ENCODE peak calls at places on chromosomes 6 and 20, in four cellular contexts. S is lower lobe of right lung, P is ovary, G is left ventricle myocardium inferior. U is an unnamed sample. For H3K9me3, the result is how much of the 10 kb centered on the place peaks cover.

GRCh38 chr6:163485388-163485851 is 70.9 kb downstream of the QKI start:
- DNase-seq in S (no peak), P (no peak), G (no peak), U (no peak)

GRCh38 chr6:10030942-10031537 is 383.8 kb downstream of the TFAP2A start:
- DNase-seq in S (no peak), P (no peak), G (no peak), U (no peak)

GRCh38 chr6:33343953-33344611 is 26.5 kb upstream of the ZBTB22 start:
- DNase-seq in S (no peak), P (no peak), G (no peak), U (no peak)

GRCh38 chr6:17828149-17828548 is 121.4 kb upstream of the NUP153 start:
- DNase-seq in S (no peak), P (no peak), G (no peak), U (no peak)

GRCh38 chr6:9095671-9096260 is 660.4 kb upstream of the SLC35B3 start:
- DNase-seq in S (no peak), P (no peak), G (no peak), U (no peak)

GRCh38 chr20:40763646-40764295 is 74.7 kb upstream of the MAFB start:
- DNase-seq in S (no peak), P (no peak), G (no peak), U (no peak)

GRCh38 chr6:160431231-160431630 is 83.1 kb downstream of the SLC22A3 start:
- DNase-seq in S (no peak), P (peak), G (peak), U (peak)

GRCh38 chr6:2514965-2515543 is 235.7 kb downstream of the MYLK4 start:
- DNase-seq in S (no peak), P (no peak), G (no peak), U (no peak)

GRCh38 chr6:154938245-154938583 is 56.9 kb upstream of the TIAM2 start:
- DNase-seq in S (peak), P (no peak), G (no peak), U (no peak)

GRCh38 chr20:58864346-58864745 is 11.8 kb downstream of the GNAS start:
- DNase-seq in S (no peak), P (no peak), G (no peak), U (no peak)

GRCh38 chr6:33169286-33170175 is 22.7 kb downstream of the COL11A2 start:
- DNase-seq in S (no peak), P (no peak), G (no peak), U (no peak)

GRCh38 chr6:33197431-33198048 is 2.9 kb downstream of the RXRB start:
- DNase-seq in S (peak), P (peak), G (no peak), U (no peak)

GRCh38 chr20:61953037-61953788 is 112.5 kb downstream of the TAF4 start:
- DNase-seq in S (peak), P (peak), G (no peak), U (no peak)

GRCh38 chr6:99458319-99458718 is 33.2 kb upstream of the PNISR start:
- DNase-seq in S (no peak), P (no peak), G (no peak), U (no peak)

GRCh38 chr20:48544402-48545333 is 283.1 kb downstream of the PREX1 start:
- DNase-seq in S (no peak), P (no peak), G (no peak), U (no peak)

GRCh38 chr20:50372770-50373088 is 137.5 kb upstream of the PTPN1 start:
- DNase-seq in S (no peak), P (no peak), G (no peak), U (no peak)

GRCh38 chr6:89793586-89793985 is 26.0 kb downstream of the MDN1 start:
- DNase-seq in S (no peak), P (no peak), G (peak), U (peak)

GRCh38 chr20:33719277-33719988 is 677 bp downstream of the PXMP4 start:
- DNase-seq in S (no peak), P (no peak), G (no peak), U (no peak)

GRCh38 chr6:109257494-109257893 is 124.8 kb downstream of the CD164 start:
- DNase-seq in S (no peak), P (no peak), G (no peak), U (no peak)

GRCh38 chr6:132190097-132190814 is 211.0 kb downstream of the MOXD1 start:
- DNase-seq in S (no peak), P (no peak), G (no peak), U (no peak)

GRCh38 chr20:59082981-59083380 is 40.4 kb upstream of the PRELID3B start:
- DNase-seq in S (no peak), P (no peak), G (no peak), U (no peak)

GRCh38 chr6:62797190-62797589 is 414.1 kb upstream of the FKBP1C start:
- DNase-seq in S (no peak), P (no peak), G (no peak), U (no peak)

GRCh38 chr6:105080279-105080678 is 99.5 kb downstream of the POPDC3 start:
- DNase-seq in S (no peak), P (no peak), G (no peak), U (no peak)

GRCh38 chr20:45012682-45013302 is 46.5 kb downstream of the STK4 start:
- DNase-seq in S (no peak), P (no peak), G (no peak), U (no peak)

GRCh38 chr6:154526997-154527396 is 16.5 kb upstream of the CNKSR3 start:
- DNase-seq in S (no peak), P (no peak), G (no peak), U (no peak)

GRCh38 chr6:109314313-109314712 is 68.0 kb downstream of the CD164 start:
- DNase-seq in S (no peak), P (no peak), G (no peak), U (no peak)

GRCh38 chr6:130513770-130514169 is 148.0 kb downstream of the TMEM200A start:
- DNase-seq in S (no peak), P (no peak), G (no peak), U (no peak)

GRCh38 chr6:142881771-142882170 is 63.2 kb downstream of the HIVEP2 start:
- DNase-seq in S (no peak), P (no peak), G (no peak), U (no peak)

GRCh38 chr6:90383212-90383611 is 86.6 kb upstream of the BACH2 start:
- DNase-seq in S (no peak), P (no peak), G (no peak), U (no peak)

GRCh38 chr6:7991992-7992815 is 72.0 kb downstream of the BLOC1S5 start:
- DNase-seq in S (no peak), P (no peak), G (peak), U (peak)

GRCh38 chr6:131362070-131362469 is 211.0 kb upstream of the ARG1 start:
- DNase-seq in S (no peak), P (no peak), G (no peak), U (no peak)

GRCh38 chr20:16415079-16415478 is 158.2 kb downstream of the KIF16B start:
- DNase-seq in S (no peak), P (no peak), G (no peak), U (no peak)

GRCh38 chr20:55014766-55015165 is 539.4 kb downstream of the DOK5 start:
- DNase-seq in S (no peak), P (no peak), G (no peak), U (no peak)

GRCh38 chr6:125809771-125810315 is 19.1 kb downstream of the NCOA7 start:
- DNase-seq in S (no peak), P (no peak), G (no peak), U (no peak)

GRCh38 chr6:14468656-14469321 is 351.2 kb downstream of the CD83 start:
- DNase-seq in S (no peak), P (no peak), G (no peak), U (no peak)
- H3K9me3 ChIP-seq in S (under half), P (under half), G (under half), U (under half)

GRCh38 chr6:169393753-169394152 is 140.1 kb upstream of the THBS2 start:
- DNase-seq in S (no peak), P (no peak), G (no peak), U (no peak)
- H3K9me3 ChIP-seq in S (under half), P (under half), G (under half), U (under half)

GRCh38 chr6:164757451-164757850 is 552.0 kb downstream of the C6orf118 start:
- DNase-seq in S (no peak), P (no peak), G (no peak), U (no peak)
- H3K9me3 ChIP-seq in S (under half), P (under half), G (under half), U (under half)

GRCh38 chr6:168773788-168774187 is 332.8 kb downstream of the SMOC2 start:
- DNase-seq in S (no peak), P (no peak), G (no peak), U (no peak)
- H3K9me3 ChIP-seq in S (under half), P (under half), G (half or more), U (under half)

GRCh38 chr6:88666906-88667305 is 296.5 kb downstream of the RNGTT start:
- DNase-seq in S (no peak), P (no peak), G (no peak), U (no peak)

GRCh38 chr6:88669475-88669874 is 293.9 kb downstream of the RNGTT start:
- DNase-seq in S (no peak), P (no peak), G (no peak), U (no peak)

GRCh38 chr6:88677356-88677755 is 286.1 kb downstream of the RNGTT start:
- DNase-seq in S (no peak), P (no peak), G (no peak), U (no peak)

GRCh38 chr6:88670369-88670768 is 293.0 kb downstream of the RNGTT start:
- DNase-seq in S (no peak), P (no peak), G (no peak), U (no peak)

GRCh38 chr6:88671624-88672023 is 291.8 kb downstream of the RNGTT start:
- DNase-seq in S (no peak), P (no peak), G (no peak), U (no peak)
- H3K9me3 ChIP-seq in S (under half), P (under half), G (under half), U (under half)

GRCh38 chr6:5559651-5560050 is 298.3 kb downstream of the FARS2 start:
- DNase-seq in S (no peak), P (no peak), G (no peak), U (no peak)

GRCh38 chr6:5557506-5557905 is 296.2 kb downstream of the FARS2 start:
- DNase-seq in S (no peak), P (no peak), G (no peak), U (no peak)

GRCh38 chr6:5566718-5567117 is 305.4 kb downstream of the FARS2 start:
- DNase-seq in S (no peak), P (no peak), G (no peak), U (no peak)

GRCh38 chr6:5565976-5566375 is 304.7 kb downstream of the FARS2 start:
- DNase-seq in S (no peak), P (no peak), G (no peak), U (no peak)

DNA sequence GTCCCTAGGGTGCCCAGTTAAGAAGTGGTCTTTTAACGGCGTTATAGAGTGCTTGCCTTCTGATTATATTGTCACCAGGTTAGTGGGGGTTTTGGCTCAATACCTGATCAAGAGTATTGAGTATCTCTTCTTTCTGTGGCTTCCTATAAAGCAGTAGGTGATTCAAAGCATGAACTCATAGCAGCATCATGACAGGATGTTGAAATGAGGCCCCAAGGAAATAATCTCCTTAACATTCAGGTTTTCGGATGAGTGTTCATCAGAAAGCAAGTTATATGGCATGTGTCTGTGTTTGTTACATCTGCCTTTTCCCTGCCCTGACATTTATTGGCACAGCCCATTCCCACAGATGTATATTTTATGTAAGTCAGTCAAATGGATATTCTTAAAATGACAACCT is 301.0 kb downstream of the FARS2 start:
- DNase-seq in S (no peak), P (no peak), G (no peak), U (no peak)
- H3K9me3 ChIP-seq in S (under half), P (under half), G (under half), U (under half)

U was measured in psoas muscle.